ENCODE peak calls at places on chromosome 18, in nine cellular contexts. One of them, this sample, is unnamed.

GRCh38 chr18:60060578-60060977 is 160.8 kb downstream of the PMAIP1 start:
- DNase-seq in AML-193: no peak
- DNase-seq in stimulated activated CD4-positive, alpha-beta T cell treated with anti-CD3 and anti-CD28 coated beads, Interleukin-15, amount 100 ng/mL, for 1 hour: no peak
- DNase-seq in nephron progenitor cell: no peak
- DNase-seq in ELR: peak
- DNase-seq in psoas muscle: no peak
- DNase-seq in astrocyte of the spinal cord: no peak
- DNase-seq in adrenal gland: no peak
- DNase-seq in stromal cell of bone marrow: no peak
- DNase-seq in this sample: peak

GRCh38 chr18:59839931-59840685 is 59.7 kb upstream of the PMAIP1 start:
- DNase-seq in astrocyte of the spinal cord: no peak
- DNase-seq in ELR: peak
- DNase-seq in stromal cell of bone marrow: no peak
- DNase-seq in AML-193: peak
- DNase-seq in psoas muscle: no peak
- DNase-seq in adrenal gland: no peak
- DNase-seq in nephron progenitor cell: no peak
- DNase-seq in stimulated activated CD4-positive, alpha-beta T cell treated with anti-CD3 and anti-CD28 coated beads, Interleukin-15, amount 100 ng/mL, for 1 hour: no peak
- DNase-seq in this sample: no peak

GRCh38 chr18:13943338-13943737 is 28.0 kb upstream of the MC2R start:
- DNase-seq in adrenal gland: no peak
- DNase-seq in ELR: no peak
- DNase-seq in nephron progenitor cell: no peak
- DNase-seq in AML-193: no peak
- DNase-seq in astrocyte of the spinal cord: no peak
- DNase-seq in stimulated activated CD4-positive, alpha-beta T cell treated with anti-CD3 and anti-CD28 coated beads, Interleukin-15, amount 100 ng/mL, for 1 hour: no peak
- DNase-seq in psoas muscle: no peak
- DNase-seq in stromal cell of bone marrow: no peak
- DNase-seq in this sample: no peak

GRCh38 chr18:8709248-8710059 is 4.1 kb downstream of the MTCL1 start:
- DNase-seq in ELR: no peak
- DNase-seq in nephron progenitor cell: no peak
- DNase-seq in stimulated activated CD4-positive, alpha-beta T cell treated with anti-CD3 and anti-CD28 coated beads, Interleukin-15, amount 100 ng/mL, for 1 hour: no peak
- DNase-seq in stromal cell of bone marrow: no peak
- DNase-seq in AML-193: no peak
- DNase-seq in adrenal gland: no peak
- DNase-seq in psoas muscle: no peak
- DNase-seq in astrocyte of the spinal cord: no peak
- DNase-seq in this sample: no peak

GRCh38 chr18:32333781-32334180 is 136.9 kb downstream of the GAREM1 start:
- DNase-seq in astrocyte of the spinal cord: no peak
- DNase-seq in AML-193: no peak
- DNase-seq in ELR: no peak
- DNase-seq in stromal cell of bone marrow: no peak
- DNase-seq in stimulated activated CD4-positive, alpha-beta T cell treated with anti-CD3 and anti-CD28 coated beads, Interleukin-15, amount 100 ng/mL, for 1 hour: no peak
- DNase-seq in psoas muscle: no peak
- DNase-seq in adrenal gland: no peak
- DNase-seq in nephron progenitor cell: no peak
- DNase-seq in this sample: no peak

GRCh38 chr18:23134780-23135678 is at the start of gene CABLES1:
- DNase-seq in nephron progenitor cell: peak
- DNase-seq in ELR: peak
- DNase-seq in psoas muscle: peak
- DNase-seq in stimulated activated CD4-positive, alpha-beta T cell treated with anti-CD3 and anti-CD28 coated beads, Interleukin-15, amount 100 ng/mL, for 1 hour: no peak
- DNase-seq in AML-193: no peak
- DNase-seq in adrenal gland: peak
- DNase-seq in stromal cell of bone marrow: no peak
- DNase-seq in astrocyte of the spinal cord: peak
- DNase-seq in this sample: peak

GRCh38 chr18:31102941-31103340 is 720 bp upstream of the DSC2 start:
- DNase-seq in ELR: no peak
- DNase-seq in psoas muscle: no peak
- DNase-seq in stromal cell of bone marrow: no peak
- DNase-seq in astrocyte of the spinal cord: no peak
- DNase-seq in AML-193: no peak
- DNase-seq in adrenal gland: no peak
- DNase-seq in nephron progenitor cell: no peak
- DNase-seq in stimulated activated CD4-positive, alpha-beta T cell treated with anti-CD3 and anti-CD28 coated beads, Interleukin-15, amount 100 ng/mL, for 1 hour: no peak
- DNase-seq in this sample: no peak

GRCh38 chr18:23453657-23454011 is 547 bp downstream of the RIOK3 start:
- DNase-seq in stromal cell of bone marrow: peak
- DNase-seq in ELR: peak
- DNase-seq in adrenal gland: no peak
- DNase-seq in psoas muscle: no peak
- DNase-seq in AML-193: no peak
- DNase-seq in nephron progenitor cell: no peak
- DNase-seq in stimulated activated CD4-positive, alpha-beta T cell treated with anti-CD3 and anti-CD28 coated beads, Interleukin-15, amount 100 ng/mL, for 1 hour: no peak
- DNase-seq in astrocyte of the spinal cord: peak
- DNase-seq in this sample: peak

GRCh38 chr18:6487027-6487426 is 72.3 kb upstream of the L3MBTL4 start:
- DNase-seq in stimulated activated CD4-positive, alpha-beta T cell treated with anti-CD3 and anti-CD28 coated beads, Interleukin-15, amount 100 ng/mL, for 1 hour: no peak
- DNase-seq in ELR: no peak
- DNase-seq in psoas muscle: no peak
- DNase-seq in adrenal gland: no peak
- DNase-seq in astrocyte of the spinal cord: no peak
- DNase-seq in nephron progenitor cell: no peak
- DNase-seq in AML-193: no peak
- DNase-seq in stromal cell of bone marrow: no peak
- DNase-seq in this sample: no peak

GRCh38 chr18:59459352-59460059 is 100.4 kb upstream of the LMAN1 start:
- DNase-seq in psoas muscle: no peak
- DNase-seq in astrocyte of the spinal cord: peak
- DNase-seq in AML-193: no peak
- DNase-seq in ELR: peak
- DNase-seq in stromal cell of bone marrow: peak
- DNase-seq in nephron progenitor cell: no peak
- DNase-seq in adrenal gland: no peak
- DNase-seq in stimulated activated CD4-positive, alpha-beta T cell treated with anti-CD3 and anti-CD28 coated beads, Interleukin-15, amount 100 ng/mL, for 1 hour: no peak
- DNase-seq in this sample: peak

GRCh38 chr18:76458522-76459311 is 36.3 kb downstream of the ZNF516 start:
- DNase-seq in astrocyte of the spinal cord: no peak
- DNase-seq in nephron progenitor cell: no peak
- DNase-seq in stromal cell of bone marrow: no peak
- DNase-seq in ELR: no peak
- DNase-seq in stimulated activated CD4-positive, alpha-beta T cell treated with anti-CD3 and anti-CD28 coated beads, Interleukin-15, amount 100 ng/mL, for 1 hour: no peak
- DNase-seq in adrenal gland: no peak
- DNase-seq in psoas muscle: no peak
- DNase-seq in AML-193: no peak
- DNase-seq in this sample: no peak

GRCh38 chr18:10736984-10737383 is 211.2 kb downstream of the NAPG start:
- DNase-seq in stimulated activated CD4-positive, alpha-beta T cell treated with anti-CD3 and anti-CD28 coated beads, Interleukin-15, amount 100 ng/mL, for 1 hour: no peak
- DNase-seq in AML-193: no peak
- DNase-seq in ELR: no peak
- DNase-seq in adrenal gland: no peak
- DNase-seq in psoas muscle: no peak
- DNase-seq in astrocyte of the spinal cord: no peak
- DNase-seq in nephron progenitor cell: no peak
- DNase-seq in stromal cell of bone marrow: no peak
- DNase-seq in this sample: peak

GRCh38 chr18:54939375-54939917 is 19.8 kb downstream of the CCDC68 start:
- DNase-seq in psoas muscle: no peak
- DNase-seq in ELR: peak
- DNase-seq in stimulated activated CD4-positive, alpha-beta T cell treated with anti-CD3 and anti-CD28 coated beads, Interleukin-15, amount 100 ng/mL, for 1 hour: no peak
- DNase-seq in astrocyte of the spinal cord: no peak
- DNase-seq in adrenal gland: no peak
- DNase-seq in nephron progenitor cell: no peak
- DNase-seq in AML-193: no peak
- DNase-seq in stromal cell of bone marrow: no peak
- DNase-seq in this sample: no peak

GRCh38 chr18:73891572-73892421 is 255.8 kb downstream of the FBXO15 start:
- DNase-seq in AML-193: no peak
- DNase-seq in psoas muscle: no peak
- DNase-seq in astrocyte of the spinal cord: no peak
- DNase-seq in stromal cell of bone marrow: no peak
- DNase-seq in nephron progenitor cell: peak
- DNase-seq in ELR: no peak
- DNase-seq in adrenal gland: no peak
- DNase-seq in stimulated activated CD4-positive, alpha-beta T cell treated with anti-CD3 and anti-CD28 coated beads, Interleukin-15, amount 100 ng/mL, for 1 hour: no peak
- DNase-seq in this sample: no peak

GRCh38 chr18:50356036-50356945 is 18.6 kb upstream of the SKA1 start:
- DNase-seq in stromal cell of bone marrow: peak
- DNase-seq in ELR: peak
- DNase-seq in stimulated activated CD4-positive, alpha-beta T cell treated with anti-CD3 and anti-CD28 coated beads, Interleukin-15, amount 100 ng/mL, for 1 hour: no peak
- DNase-seq in AML-193: peak
- DNase-seq in astrocyte of the spinal cord: no peak
- DNase-seq in psoas muscle: no peak
- DNase-seq in adrenal gland: no peak
- DNase-seq in nephron progenitor cell: no peak
- DNase-seq in this sample: no peak

GRCh38 chr18:47754311-47755101 is 176.0 kb downstream of the SMAD2 start:
- DNase-seq in nephron progenitor cell: peak
- DNase-seq in stromal cell of bone marrow: no peak
- DNase-seq in ELR: peak
- DNase-seq in psoas muscle: no peak
- DNase-seq in stimulated activated CD4-positive, alpha-beta T cell treated with anti-CD3 and anti-CD28 coated beads, Interleukin-15, amount 100 ng/mL, for 1 hour: no peak
- DNase-seq in adrenal gland: no peak
- DNase-seq in AML-193: peak
- DNase-seq in astrocyte of the spinal cord: no peak
- DNase-seq in this sample: peak

GRCh38 chr18:51151568-51152511 is 45.6 kb downstream of the MEX3C start:
- DNase-seq in stimulated activated CD4-positive, alpha-beta T cell treated with anti-CD3 and anti-CD28 coated beads, Interleukin-15, amount 100 ng/mL, for 1 hour: peak
- DNase-seq in nephron progenitor cell: no peak
- DNase-seq in astrocyte of the spinal cord: no peak
- DNase-seq in adrenal gland: no peak
- DNase-seq in stromal cell of bone marrow: no peak
- DNase-seq in ELR: no peak
- DNase-seq in psoas muscle: no peak
- DNase-seq in AML-193: no peak
- DNase-seq in this sample: no peak

GRCh38 chr18:44826418-44827259 is 146.0 kb downstream of the SETBP1 start:
- DNase-seq in stromal cell of bone marrow: peak
- DNase-seq in astrocyte of the spinal cord: peak
- DNase-seq in psoas muscle: peak
- DNase-seq in AML-193: no peak
- DNase-seq in stimulated activated CD4-positive, alpha-beta T cell treated with anti-CD3 and anti-CD28 coated beads, Interleukin-15, amount 100 ng/mL, for 1 hour: no peak
- DNase-seq in adrenal gland: peak
- DNase-seq in nephron progenitor cell: no peak
- DNase-seq in ELR: peak
- DNase-seq in this sample: peak

GRCh38 chr18:74898965-74899364 is 301.3 kb downstream of the ZNF407 start:
- DNase-seq in nephron progenitor cell: no peak
- DNase-seq in ELR: peak
- DNase-seq in AML-193: no peak
- DNase-seq in adrenal gland: no peak
- DNase-seq in stromal cell of bone marrow: peak
- DNase-seq in stimulated activated CD4-positive, alpha-beta T cell treated with anti-CD3 and anti-CD28 coated beads, Interleukin-15, amount 100 ng/mL, for 1 hour: no peak
- DNase-seq in astrocyte of the spinal cord: peak
- DNase-seq in psoas muscle: no peak
- DNase-seq in this sample: peak

GRCh38 chr18:63788447-63789096 is 13.4 kb downstream of the SERPINB7 start:
- DNase-seq in stromal cell of bone marrow: peak
- DNase-seq in nephron progenitor cell: no peak
- DNase-seq in stimulated activated CD4-positive, alpha-beta T cell treated with anti-CD3 and anti-CD28 coated beads, Interleukin-15, amount 100 ng/mL, for 1 hour: no peak
- DNase-seq in adrenal gland: no peak
- DNase-seq in psoas muscle: no peak
- DNase-seq in AML-193: peak
- DNase-seq in astrocyte of the spinal cord: peak
- DNase-seq in ELR: peak
- DNase-seq in this sample: peak

GRCh38 chr18:11500153-11501122 is 109.0 kb upstream of the SLC35G4 start:
- DNase-seq in ELR: peak
- DNase-seq in stromal cell of bone marrow: peak
- DNase-seq in AML-193: no peak
- DNase-seq in adrenal gland: peak
- DNase-seq in psoas muscle: peak
- DNase-seq in nephron progenitor cell: no peak
- DNase-seq in astrocyte of the spinal cord: peak
- DNase-seq in stimulated activated CD4-positive, alpha-beta T cell treated with anti-CD3 and anti-CD28 coated beads, Interleukin-15, amount 100 ng/mL, for 1 hour: no peak
- DNase-seq in this sample: peak

GRCh38 chr18:73004260-73004659 is 136.5 kb upstream of the NETO1 start:
- DNase-seq in astrocyte of the spinal cord: no peak
- DNase-seq in stimulated activated CD4-positive, alpha-beta T cell treated with anti-CD3 and anti-CD28 coated beads, Interleukin-15, amount 100 ng/mL, for 1 hour: no peak
- DNase-seq in AML-193: no peak
- DNase-seq in psoas muscle: no peak
- DNase-seq in ELR: no peak
- DNase-seq in nephron progenitor cell: no peak
- DNase-seq in stromal cell of bone marrow: no peak
- DNase-seq in adrenal gland: no peak
- DNase-seq in this sample: no peak

GRCh38 chr18:26405190-26405781 is 143.1 kb downstream of the KCTD1 start:
- DNase-seq in AML-193: no peak
- DNase-seq in ELR: peak
- DNase-seq in stromal cell of bone marrow: no peak
- DNase-seq in astrocyte of the spinal cord: peak
- DNase-seq in psoas muscle: no peak
- DNase-seq in nephron progenitor cell: peak
- DNase-seq in stimulated activated CD4-positive, alpha-beta T cell treated with anti-CD3 and anti-CD28 coated beads, Interleukin-15, amount 100 ng/mL, for 1 hour: no peak
- DNase-seq in adrenal gland: peak
- DNase-seq in this sample: peak

GRCh38 chr18:50614838-50615237 is 55.0 kb downstream of the MAPK4 start:
- DNase-seq in AML-193: no peak
- DNase-seq in astrocyte of the spinal cord: no peak
- DNase-seq in stimulated activated CD4-positive, alpha-beta T cell treated with anti-CD3 and anti-CD28 coated beads, Interleukin-15, amount 100 ng/mL, for 1 hour: no peak
- DNase-seq in stromal cell of bone marrow: peak
- DNase-seq in psoas muscle: peak
- DNase-seq in ELR: no peak
- DNase-seq in adrenal gland: peak
- DNase-seq in nephron progenitor cell: no peak
- DNase-seq in this sample: peak

GRCh38 chr18:69330345-69330744 is 70.3 kb upstream of the DOK6 start:
- DNase-seq in astrocyte of the spinal cord: no peak
- DNase-seq in stromal cell of bone marrow: no peak
- DNase-seq in stimulated activated CD4-positive, alpha-beta T cell treated with anti-CD3 and anti-CD28 coated beads, Interleukin-15, amount 100 ng/mL, for 1 hour: no peak
- DNase-seq in adrenal gland: no peak
- DNase-seq in psoas muscle: no peak
- DNase-seq in AML-193: no peak
- DNase-seq in ELR: no peak
- DNase-seq in nephron progenitor cell: no peak
- DNase-seq in this sample: no peak

GRCh38 chr18:31931886-31932240 is 11.1 kb downstream of the TRAPPC8 start:
- DNase-seq in ELR: no peak
- DNase-seq in stromal cell of bone marrow: no peak
- DNase-seq in psoas muscle: no peak
- DNase-seq in AML-193: no peak
- DNase-seq in stimulated activated CD4-positive, alpha-beta T cell treated with anti-CD3 and anti-CD28 coated beads, Interleukin-15, amount 100 ng/mL, for 1 hour: no peak
- DNase-seq in astrocyte of the spinal cord: no peak
- DNase-seq in nephron progenitor cell: no peak
- DNase-seq in adrenal gland: no peak
- DNase-seq in this sample: no peak

GRCh38 chr18:79954791-79955190 is 3.3 kb upstream of the SLC66A2 start:
- DNase-seq in stimulated activated CD4-positive, alpha-beta T cell treated with anti-CD3 and anti-CD28 coated beads, Interleukin-15, amount 100 ng/mL, for 1 hour: no peak
- DNase-seq in nephron progenitor cell: no peak
- DNase-seq in psoas muscle: no peak
- DNase-seq in astrocyte of the spinal cord: no peak
- DNase-seq in adrenal gland: peak
- DNase-seq in stromal cell of bone marrow: no peak
- DNase-seq in ELR: no peak
- DNase-seq in AML-193: no peak
- DNase-seq in this sample: no peak

GRCh38 chr18:50836521-50836957 is 16.7 kb upstream of the MRO start:
- DNase-seq in stromal cell of bone marrow: no peak
- DNase-seq in nephron progenitor cell: no peak
- DNase-seq in AML-193: peak
- DNase-seq in astrocyte of the spinal cord: peak
- DNase-seq in stimulated activated CD4-positive, alpha-beta T cell treated with anti-CD3 and anti-CD28 coated beads, Interleukin-15, amount 100 ng/mL, for 1 hour: no peak
- DNase-seq in ELR: peak
- DNase-seq in adrenal gland: no peak
- DNase-seq in psoas muscle: no peak
- DNase-seq in this sample: peak

GRCh38 chr18:11989966-11990380 is 8.7 kb downstream of the IMPA2 start:
- DNase-seq in stromal cell of bone marrow: no peak
- DNase-seq in AML-193: no peak
- DNase-seq in psoas muscle: peak
- DNase-seq in astrocyte of the spinal cord: no peak
- DNase-seq in ELR: no peak
- DNase-seq in nephron progenitor cell: no peak
- DNase-seq in stimulated activated CD4-positive, alpha-beta T cell treated with anti-CD3 and anti-CD28 coated beads, Interleukin-15, amount 100 ng/mL, for 1 hour: no peak
- DNase-seq in adrenal gland: no peak
- DNase-seq in this sample: peak

GRCh38 chr18:24983566-24983965 is 368.4 kb downstream of the ZNF521 start:
- DNase-seq in AML-193: no peak
- DNase-seq in ELR: no peak
- DNase-seq in nephron progenitor cell: no peak
- DNase-seq in stromal cell of bone marrow: no peak
- DNase-seq in stimulated activated CD4-positive, alpha-beta T cell treated with anti-CD3 and anti-CD28 coated beads, Interleukin-15, amount 100 ng/mL, for 1 hour: no peak
- DNase-seq in psoas muscle: no peak
- DNase-seq in adrenal gland: no peak
- DNase-seq in astrocyte of the spinal cord: no peak
- DNase-seq in this sample: no peak

GRCh38 chr18:12599543-12599942 is 58.4 kb downstream of the SPIRE1 start:
- DNase-seq in adrenal gland: no peak
- DNase-seq in psoas muscle: no peak
- DNase-seq in ELR: peak
- DNase-seq in stimulated activated CD4-positive, alpha-beta T cell treated with anti-CD3 and anti-CD28 coated beads, Interleukin-15, amount 100 ng/mL, for 1 hour: no peak
- DNase-seq in astrocyte of the spinal cord: no peak
- DNase-seq in nephron progenitor cell: no peak
- DNase-seq in stromal cell of bone marrow: no peak
- DNase-seq in AML-193: no peak
- DNase-seq in this sample: no peak

This sample was measured in astrocyte of the hippocampus.